ENCODE peak calls at places on chromosomes 16 and 17, in seven cellular contexts. V is NCI-H1092; T is CD4-positive, alpha-beta T cell; Q is GM04504; N is AG09319; K is LoVo; P is A172. A is an unnamed sample.

GRCh38 chr16:58222532-58223316 is 24.8 kb upstream of the CSNK2A2 start:
- DNase-seq in V (no peak), T (no peak), Q (no peak), N (no peak), K (peak), P (peak), A (no peak)

GRCh38 chr16:23510154-23510914 is at the start of gene GGA2:
- DNase-seq in V (peak), T (peak), Q (peak), N (peak), K (peak), P (peak), A (peak)

GRCh38 chr16:17585449-17586080 is 114.8 kb upstream of the XYLT1 start:
- DNase-seq in V (no peak), T (no peak), Q (no peak), N (no peak), K (no peak), P (no peak), A (no peak)

GRCh38 chr17:57834146-57834741 is 15.6 kb downstream of the MRPS23 start:
- DNase-seq in V (no peak), T (no peak), Q (no peak), N (no peak), K (no peak), P (peak), A (peak)

GRCh38 chr16:89358030-89359005 is 132.0 kb downstream of the ANKRD11 start:
- DNase-seq in V (no peak), T (peak), Q (no peak), N (no peak), K (no peak), P (no peak), A (no peak)

GRCh38 chr16:89191033-89191900 is 9.1 kb downstream of the SLC22A31 start:
- DNase-seq in V (no peak), T (no peak), Q (no peak), N (no peak), K (no peak), P (no peak), A (no peak)

GRCh38 chr17:82884923-82885322 is 45.1 kb upstream of the ZNF750 start:
- DNase-seq in V (no peak), T (peak), Q (no peak), N (no peak), K (no peak), P (no peak), A (no peak)

GRCh38 chr17:6530324-6530920 is 25.9 kb downstream of the PITPNM3 start:
- DNase-seq in V (no peak), T (peak), Q (no peak), N (no peak), K (no peak), P (no peak), A (no peak)

GRCh38 chr17:39591958-39592954 is 15.5 kb downstream of the NEUROD2 start:
- DNase-seq in V (no peak), T (no peak), Q (no peak), N (no peak), K (peak), P (peak), A (peak)